ENCODE peak calls at places on chromosomes 7 and 10, in four cellular contexts. X is K562, O is HepG2, Q is GM12878. F is an unnamed sample.

GRCh38 chr10:32036922-32037321 is 19.3 kb downstream of the KIF5B start:
- DNase-seq in X (no peak), O (no peak), Q (no peak), F (no peak)

GRCh38 chr7:66142334-66142733 is 27.7 kb downstream of the CRCP start:
- DNase-seq in X (no peak), O (peak; percentile 89), Q (no peak), F (no peak)

GRCh38 chr10:21724695-21725371 is 190.8 kb downstream of the MLLT10 start:
- DNase-seq in X (peak; percentile 65), O (peak; percentile 98), Q (peak; percentile 59), F (no peak)

GRCh38 chr7:21526007-21526406 is 16.8 kb upstream of the DNAH11 start:
- DNase-seq in X (no peak), O (peak; percentile 5), Q (no peak), F (no peak)

GRCh38 chr7:66083677-66084076 is 8.1 kb downstream of the ASL start:
- DNase-seq in X (no peak), O (no peak), Q (no peak), F (no peak)

GRCh38 chr10:92031580-92031979 is 108.0 kb downstream of the BTAF1 start:
- DNase-seq in X (no peak), O (no peak), Q (no peak), F (no peak)

GRCh38 chr7:43782768-43783555 is 24.5 kb downstream of the BLVRA start:
- DNase-seq in X (no peak), O (no peak), Q (no peak), F (no peak)

GRCh38 chr7:148883233-148884048 is 650 bp downstream of the EZH2 start:
- DNase-seq in X (peak; percentile 81), O (no peak), Q (no peak), F (no peak)

GRCh38 chr10:118939216-118940007 is 90.1 kb upstream of the NANOS1 start:
- DNase-seq in X (no peak), O (no peak), Q (no peak), F (no peak)

GRCh38 chr7:88401009-88401623 is 94.4 kb upstream of the STEAP4 start:
- DNase-seq in X (peak; percentile 13), O (peak; percentile 14), Q (no peak), F (no peak)

GRCh38 chr10:110530131-110530831 is 32.6 kb downstream of the DUSP5 start:
- DNase-seq in X (no peak), O (peak; percentile 16), Q (no peak), F (peak; percentile 86)

GRCh38 chr7:158563911-158564647 is 23.5 kb downstream of the PTPRN2 start:
- DNase-seq in X (no peak), O (no peak), Q (no peak), F (no peak)

GRCh38 chr10:6678211-6678803 is 98.2 kb upstream of the PRKCQ start:
- DNase-seq in X (peak; percentile 49), O (peak; percentile 22), Q (no peak), F (peak; percentile 80)

GRCh38 chr10:22086730-22087364 is 83.3 kb upstream of the DNAJC1 start:
- DNase-seq in X (peak; percentile 31), O (peak; percentile 33), Q (no peak), F (no peak)

GRCh38 chr7:100099452-100099851 is 1.7 kb downstream of the MCM7 start:
- DNase-seq in X (no peak), O (no peak), Q (no peak), F (no peak)

GRCh38 chr7:69049341-69049740 is 548.9 kb upstream of the AUTS2 start:
- DNase-seq in X (no peak), O (no peak), Q (no peak), F (peak; percentile 10)

GRCh38 chr10:126203746-126204145 is 184.5 kb downstream of the ADAM12 start:
- DNase-seq in X (no peak), O (no peak), Q (no peak), F (no peak)

GRCh38 chr10:71984798-71985388 is 20.7 kb downstream of the CHST3 start:
- DNase-seq in X (no peak), O (no peak), Q (peak; percentile 55), F (no peak)

GRCh38 chr7:91866599-91867148 is 13.8 kb downstream of the MTERF1 start:
- DNase-seq in X (no peak), O (no peak), Q (no peak), F (no peak)

GRCh38 chr7:3370068-3370704 is 69.1 kb downstream of the SDK1 start:
- DNase-seq in X (no peak), O (no peak), Q (no peak), F (no peak)

GRCh38 chr7:43785425-43785824 is 26.9 kb downstream of the BLVRA start:
- DNase-seq in X (no peak), O (no peak), Q (no peak), F (no peak)

GRCh38 chr7:28020302-28020940 is 160.2 kb downstream of the JAZF1 start:
- DNase-seq in X (peak; percentile 75), O (peak; percentile 66), Q (peak; percentile 43), F (peak; percentile 43)

GRCh38 chr7:73703985-73704639 is 15.4 kb downstream of the STX1A start:
- DNase-seq in X (peak; percentile 95), O (no peak), Q (no peak), F (peak; percentile 47)

GRCh38 chr7:40301486-40302065 is 166.8 kb downstream of the SUGCT start:
- DNase-seq in X (no peak), O (no peak), Q (no peak), F (no peak)

GRCh38 chr10:14562197-14562596 is 212.5 kb downstream of the FAM107B start:
- DNase-seq in X (no peak), O (no peak), Q (no peak), F (no peak)
- TF ChIP-seq CBX5 in X (no peak), O (no peak), Q (no peak), F (no peak)

DNA sequence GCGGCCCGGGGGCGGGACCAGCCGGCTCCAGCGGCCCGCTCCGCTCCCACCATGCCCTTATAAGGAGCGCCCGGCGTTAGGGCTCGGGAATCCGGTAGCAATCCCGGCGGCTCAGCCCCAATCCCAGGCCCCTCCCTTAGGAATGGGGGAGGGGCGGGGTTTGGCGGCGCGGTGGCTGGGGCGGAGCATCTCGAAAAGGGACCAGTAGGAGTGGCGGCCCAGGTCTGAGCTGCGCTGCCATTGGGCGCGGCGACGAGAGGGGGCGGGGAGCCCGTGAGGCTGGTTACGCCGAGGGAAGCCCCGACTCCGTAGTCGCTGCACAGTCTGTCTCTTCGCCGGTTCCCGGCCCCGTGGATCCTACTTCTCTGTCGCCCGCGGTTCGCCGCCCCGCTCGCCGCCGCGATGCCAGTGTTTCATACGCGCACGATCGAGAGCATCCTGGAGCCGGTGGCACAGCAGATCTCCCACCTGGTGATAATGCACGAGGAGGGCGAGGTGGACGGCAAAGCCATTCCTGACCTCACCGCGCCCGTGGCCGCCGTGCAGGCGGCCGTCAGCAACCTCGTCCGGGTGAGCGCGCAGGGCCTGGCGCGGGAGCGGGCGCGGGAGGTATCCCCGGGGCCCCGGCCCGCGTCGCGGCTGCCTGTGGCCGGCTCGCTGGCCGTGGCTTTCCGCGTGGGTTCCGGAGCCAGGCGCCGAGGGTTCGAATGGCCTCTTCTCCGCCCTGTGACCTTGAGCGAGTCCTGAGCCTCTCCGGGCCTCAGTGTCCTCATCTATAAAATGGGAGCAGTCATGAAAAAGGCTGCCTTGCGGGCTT is at the start of gene VCL:
- DNase-seq in X (peak; percentile 99), O (peak; percentile 95), Q (peak; percentile 64), F (peak; percentile 96)
- TF ChIP-seq MAX in X (peak; percentile 72), O (peak; percentile 52), Q (no peak), F (no peak)

DNA sequence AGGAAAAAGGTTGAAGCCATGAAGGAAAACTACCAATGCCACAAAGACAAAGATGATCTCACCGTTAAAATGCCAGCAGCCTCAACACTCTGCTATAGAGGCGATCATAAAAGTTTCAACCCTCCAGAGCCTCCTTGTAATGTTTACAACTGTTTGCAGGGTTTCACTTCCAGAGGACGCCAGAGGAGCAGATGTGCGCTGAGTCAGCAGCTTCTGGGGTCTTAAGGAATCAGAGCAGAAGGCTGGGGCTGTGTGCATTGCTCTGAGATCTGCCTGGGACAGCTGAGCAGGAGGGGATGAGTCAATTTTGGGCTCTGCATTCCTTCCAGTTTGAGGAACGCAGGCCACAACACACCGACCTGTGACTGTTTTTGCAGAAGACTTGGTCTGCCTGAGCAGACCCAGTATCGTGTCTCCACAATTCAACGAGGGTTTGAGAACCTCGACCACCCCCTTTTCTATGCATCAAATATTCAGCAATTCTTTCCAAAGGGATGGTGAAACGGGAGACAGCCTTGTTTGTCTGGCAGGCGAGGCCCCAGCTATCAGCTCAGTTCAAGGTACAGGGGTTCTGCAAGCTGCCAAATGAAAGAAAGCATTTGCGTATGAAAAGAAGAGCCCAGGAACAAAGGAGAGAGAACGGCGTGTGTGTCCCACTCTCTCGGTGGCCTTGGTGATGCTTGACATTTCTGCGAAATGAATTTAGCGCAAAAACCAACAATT is 98.1 kb downstream of the TMEM130 start:
- DNase-seq in X (no peak), O (peak; percentile 42), Q (peak; percentile 35), F (no peak)
- TF ChIP-seq ZNF274 in X (no peak), O (no peak), Q (no peak), F (no peak)

GRCh38 chr10:75432176-75432575 is 752 bp downstream of the LRMDA start:
- DNase-seq in X (no peak), O (peak; percentile 43), Q (no peak), F (no peak)
- TF ChIP-seq CBX5 in X (no peak), O (no peak), Q (no peak), F (no peak)

DNA sequence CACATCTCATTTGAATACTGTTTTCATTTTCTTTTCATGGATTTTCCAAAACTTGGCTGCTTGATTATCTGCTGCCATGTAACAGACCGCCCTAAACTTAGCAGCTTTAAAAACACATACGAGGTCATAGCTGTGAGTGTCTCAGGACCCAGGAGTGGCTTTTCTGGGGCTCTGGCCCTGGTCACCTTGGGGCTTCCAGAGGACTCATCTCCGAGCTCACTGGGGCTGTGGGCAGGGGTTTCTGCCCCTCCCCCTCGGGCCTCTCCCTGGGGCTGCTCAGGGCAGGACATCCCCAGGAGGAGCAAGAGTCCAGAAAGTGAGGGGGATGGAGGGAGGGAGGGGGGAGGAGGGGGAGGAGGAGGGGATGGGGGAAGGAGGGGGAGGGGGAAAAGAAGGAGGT is 77.0 kb downstream of the NKX6-2 start:
- DNase-seq in X (no peak), O (no peak), Q (no peak), F (no peak)
- TF ChIP-seq MAX in X (no peak), O (no peak), Q (no peak), F (no peak)

GRCh38 chr7:64640504-64640903 is 25.4 kb upstream of the ZNF107 start:
- DNase-seq in X (no peak), O (no peak), Q (no peak), F (no peak)
- TF ChIP-seq ZNF274 in X (no peak), O (no peak), Q (no peak), F (no peak)

GRCh38 chr10:85611093-85611740 is 755.4 kb downstream of the GRID1 start:
- DNase-seq in X (no peak), O (no peak), Q (no peak), F (peak; percentile 8)
- TF ChIP-seq CBX5 in X (no peak), O (no peak), Q (no peak), F (no peak)

F was measured in H1.